ENCODE peak calls at places on chromosome 1, in nine cellular contexts. R is AG10803; N is upper lobe of right lung; U is islet precursor cell; E is GM20000; V is effector CD8-positive, alpha-beta T cell; A is iris pigment epithelial cell; G is GF-D8; O is NCI-H2081. D is an unnamed sample.

GRCh38 chr1:27428316-27429028 is 36.0 kb downstream of the GPR3 start:
- DNase-seq in R (peak), N (no peak), U (peak), E (no peak), V (no peak), A (no peak), G (peak), O (peak), D (peak)

GRCh38 chr1:181737056-181737455 is 253.7 kb downstream of the CACNA1E start:
- DNase-seq in R (no peak), N (no peak), U (peak), E (no peak), V (no peak), A (no peak), G (no peak), O (no peak), D (no peak)

GRCh38 chr1:157932082-157932481 is 61.4 kb upstream of the KIRREL1 start:
- DNase-seq in R (peak), N (no peak), U (no peak), E (no peak), V (no peak), A (peak), G (no peak), O (no peak), D (no peak)

GRCh38 chr1:207848234-207848633 is 62.7 kb downstream of the CD34 start:
- DNase-seq in R (peak), N (peak), U (no peak), E (no peak), V (no peak), A (peak), G (peak), O (no peak), D (no peak)

GRCh38 chr1:54016343-54017282 is 1.4 kb downstream of the LDLRAD1 start:
- DNase-seq in R (peak), N (peak), U (peak), E (peak), V (no peak), A (peak), G (no peak), O (peak), D (no peak)

GRCh38 chr1:31666290-31666963 is 21.8 kb upstream of the PEF1 start:
- DNase-seq in R (peak), N (peak), U (no peak), E (no peak), V (no peak), A (peak), G (no peak), O (no peak), D (no peak)

GRCh38 chr1:156858959-156859522 is at the start of gene INSRR:
- DNase-seq in R (no peak), N (no peak), U (no peak), E (peak), V (no peak), A (no peak), G (no peak), O (no peak), D (no peak)

GRCh38 chr1:34320081-34320480 is 143.4 kb downstream of the C1orf94 start:
- DNase-seq in R (peak), N (no peak), U (peak), E (no peak), V (no peak), A (no peak), G (no peak), O (no peak), D (no peak)

GRCh38 chr1:4072754-4073153 is 172.7 kb upstream of the C1orf174 start:
- DNase-seq in R (no peak), N (peak), U (no peak), E (no peak), V (no peak), A (no peak), G (no peak), O (no peak), D (no peak)

GRCh38 chr1:2041305-2041704 is 8.9 kb upstream of the PRKCZ start:
- DNase-seq in R (no peak), N (no peak), U (no peak), E (no peak), V (no peak), A (no peak), G (no peak), O (no peak), D (no peak)

GRCh38 chr1:188027613-188028012 is 1198.9 kb downstream of the PLA2G4A start:
- DNase-seq in R (peak), N (no peak), U (no peak), E (peak), V (no peak), A (peak), G (no peak), O (no peak), D (no peak)

GRCh38 chr1:232950919-232951579 is 638 bp downstream of the NTPCR start:
- DNase-seq in R (peak), N (no peak), U (peak), E (peak), V (no peak), A (peak), G (peak), O (no peak), D (no peak)

GRCh38 chr1:244050835-244051444 is at the start of gene ZBTB18:
- DNase-seq in R (peak), N (no peak), U (peak), E (no peak), V (no peak), A (peak), G (no peak), O (peak), D (peak)

GRCh38 chr1:71521655-71522264 is 440.9 kb upstream of the ZRANB2 start:
- DNase-seq in R (peak), N (peak), U (no peak), E (peak), V (no peak), A (peak), G (no peak), O (peak), D (peak)